ENCODE peak calls at places on chromosomes 13 and 19, in four cellular contexts. F, I, O and R are unnamed samples.

GRCh38 chr13:113151745-113152707 is 6.4 kb upstream of the PROZ start:
- DNase-seq in F (peak), I (no peak), O (no peak), R (no peak)

GRCh38 chr13:94309997-94310842 is 169.3 kb downstream of the DCT start:
- DNase-seq in F (no peak), I (peak), O (no peak), R (no peak)

GRCh38 chr13:94825507-94825906 is 113.2 kb upstream of the SOX21 start:
- DNase-seq in F (peak), I (no peak), O (peak), R (no peak)

GRCh38 chr19:1502433-1503088 is 10.3 kb downstream of the ADAMTSL5 start:
- DNase-seq in F (no peak), I (no peak), O (no peak), R (no peak)

GRCh38 chr13:52348081-52348480 is 57.9 kb downstream of the THSD1 start:
- DNase-seq in F (no peak), I (peak), O (no peak), R (no peak)

GRCh38 chr19:38862321-38863059 is 12.7 kb upstream of the HNRNPL start:
- DNase-seq in F (peak), I (peak), O (peak), R (no peak)

GRCh38 chr19:4504874-4505569 is 13.3 kb downstream of the PLIN4 start:
- DNase-seq in F (no peak), I (no peak), O (no peak), R (no peak)

GRCh38 chr19:41449079-41449864 is 6.3 kb downstream of the ERICH4 start:
- DNase-seq in F (peak), I (peak), O (peak), R (peak)

GRCh38 chr13:87093399-87093798 is 577.8 kb upstream of the SLITRK5 start:
- DNase-seq in F (no peak), I (no peak), O (no peak), R (no peak)

GRCh38 chr13:114134944-114135610 is 2.7 kb upstream of the RASA3 start:
- DNase-seq in F (peak), I (no peak), O (no peak), R (peak)

GRCh38 chr19:38733241-38733492 is 11.1 kb downstream of the CAPN12 start:
- DNase-seq in F (peak), I (no peak), O (no peak), R (no peak)

GRCh38 chr13:109744512-109745051 is 41.8 kb downstream of the IRS2 start:
- DNase-seq in F (peak), I (no peak), O (no peak), R (no peak)

GRCh38 chr13:109786457-109787134 is at the start of gene IRS2:
- DNase-seq in F (peak), I (peak), O (peak), R (peak)

GRCh38 chr13:51937320-51938290 is 73.6 kb downstream of the ATP7B start:
- DNase-seq in F (no peak), I (no peak), O (no peak), R (no peak)

GRCh38 chr19:23283925-23284324 is 33.7 kb upstream of the ZNF724 start:
- DNase-seq in F (peak), I (peak), O (peak), R (no peak)

GRCh38 chr13:109436841-109437240 is 349.5 kb downstream of the IRS2 start:
- DNase-seq in F (no peak), I (no peak), O (no peak), R (no peak)

GRCh38 chr13:39571502-39572092 is 31.4 kb downstream of the LHFPL6 start:
- DNase-seq in F (peak), I (no peak), O (no peak), R (no peak)

GRCh38 chr19:42569193-42569592 is 25.5 kb downstream of the CEACAM8 start:
- DNase-seq in F (no peak), I (no peak), O (no peak), R (no peak)

GRCh38 chr19:35963514-35963913 is 27.3 kb downstream of the LRFN3 start:
- DNase-seq in F (peak), I (peak), O (peak), R (no peak)

GRCh38 chr13:59121507-59121906 is 1042.2 kb downstream of the DIAPH3 start:
- DNase-seq in F (no peak), I (no peak), O (no peak), R (no peak)

GRCh38 chr13:40446365-40446764 is 220.1 kb downstream of the FOXO1 start:
- DNase-seq in F (no peak), I (peak), O (no peak), R (no peak)

GRCh38 chr13:93305886-93306285 is 79.3 kb downstream of the GPC6 start:
- DNase-seq in F (no peak), I (no peak), O (no peak), R (no peak)

GRCh38 chr13:38753878-38754277 is 67.0 kb downstream of the FREM2 start:
- DNase-seq in F (no peak), I (no peak), O (peak), R (no peak)

GRCh38 chr13:29704648-29705047 is 109.2 kb upstream of the SLC7A1 start:
- DNase-seq in F (no peak), I (no peak), O (no peak), R (no peak)

GRCh38 chr13:94412870-94413269 is 66.6 kb downstream of the DCT start:
- DNase-seq in F (no peak), I (no peak), O (no peak), R (no peak)

GRCh38 chr19:1445185-1445931 is 4.6 kb upstream of the APC2 start:
- DNase-seq in F (peak), I (peak), O (peak), R (peak)

GRCh38 chr13:114319441-114319871 is 5.2 kb downstream of the CHAMP1 start:
- DNase-seq in F (no peak), I (no peak), O (no peak), R (no peak)

GRCh38 chr19:54469496-54469934 is 3.6 kb downstream of the CDC42EP5 start:
- DNase-seq in F (peak), I (peak), O (no peak), R (no peak)

GRCh38 chr13:39016789-39017188 is 21.1 kb downstream of the PROSER1 start:
- DNase-seq in F (no peak), I (peak), O (peak), R (no peak)

GRCh38 chr13:110912651-110913051 is 2.2 kb downstream of the ANKRD10 start:
- DNase-seq in F (no peak), I (peak), O (peak), R (no peak)

GRCh38 chr19:48329167-48329891 is 4.0 kb downstream of the EMP3 start:
- DNase-seq in F (no peak), I (no peak), O (no peak), R (peak)

GRCh38 chr19:3470500-3471128 is 9.7 kb downstream of the SMIM24 start:
- DNase-seq in F (no peak), I (no peak), O (no peak), R (no peak)

GRCh38 chr19:18558202-18558555 is 509 bp downstream of the KXD1 start:
- DNase-seq in F (no peak), I (no peak), O (no peak), R (no peak)

GRCh38 chr13:112655898-112656297 is 33.9 kb upstream of the ATP11A start:
- DNase-seq in F (no peak), I (no peak), O (no peak), R (no peak)

GRCh38 chr19:40366697-40367561 is 18.4 kb downstream of the PLD3 start:
- DNase-seq in F (no peak), I (no peak), O (peak), R (no peak)

GRCh38 chr13:44306401-44307192 is 67.0 kb upstream of the SERP2 start:
- DNase-seq in F (peak), I (peak), O (peak), R (no peak)

DNA sequence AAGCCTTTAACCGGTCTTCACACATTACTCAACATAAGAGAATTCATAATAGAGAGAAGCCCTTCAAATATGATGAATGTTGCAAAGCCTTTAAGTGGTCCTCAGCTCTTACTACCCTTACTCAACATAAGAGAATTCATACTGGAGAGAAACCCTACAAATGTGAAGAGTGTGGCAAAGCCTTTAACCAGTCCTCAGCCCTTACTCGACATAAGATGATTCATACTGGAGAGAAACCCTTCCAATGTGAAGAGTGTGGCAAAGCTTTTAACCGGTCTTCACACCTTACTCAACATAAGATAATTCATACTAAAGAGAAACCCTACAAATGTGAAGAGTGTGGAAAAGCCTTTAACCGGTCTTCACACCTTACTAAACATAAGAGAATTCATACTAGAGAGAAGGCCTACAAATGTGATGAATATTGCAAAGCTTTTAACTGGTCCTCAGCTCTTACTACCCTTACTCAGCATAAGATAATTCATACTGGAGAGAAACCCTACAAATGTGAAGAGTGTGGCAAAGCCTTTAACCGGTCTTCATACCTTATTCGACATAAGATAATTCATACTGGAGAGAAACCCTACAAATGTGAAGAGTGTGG is 36.4 kb downstream of the ZNF257 start:
- DNase-seq in F (no peak), I (no peak), O (no peak), R (no peak)
- H3K4me3 ChIP-seq in F (no peak), I (no peak), O (no peak), R (no peak)

DNA sequence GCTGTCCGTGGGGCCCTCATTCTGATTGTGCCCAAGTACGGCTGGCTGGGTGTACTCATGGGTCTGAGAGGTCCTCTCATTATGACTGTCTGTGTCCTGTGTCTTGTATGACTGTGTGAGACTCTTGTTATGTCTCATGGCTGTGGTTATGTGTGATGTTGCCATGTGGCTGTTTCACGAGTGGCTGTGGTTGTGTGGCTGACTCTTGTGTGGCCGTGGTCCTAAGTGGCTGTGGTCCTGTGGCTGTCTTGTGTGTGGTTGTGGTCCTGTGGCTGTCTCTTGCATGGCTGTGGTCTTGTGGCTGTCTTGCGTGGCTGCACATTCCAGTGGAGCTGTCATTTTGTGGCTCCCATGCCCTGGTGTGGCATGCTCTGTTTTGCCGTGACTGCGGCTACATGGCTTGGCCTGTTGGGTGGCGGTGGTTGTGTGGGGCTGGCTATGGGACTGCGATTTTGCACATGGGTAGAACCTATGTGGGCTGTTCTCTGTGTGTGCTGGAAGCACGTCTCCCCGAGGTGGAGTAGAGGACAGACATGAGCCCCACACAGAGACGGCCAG is 2.5 kb downstream of the LYL1 start:
- DNase-seq in F (no peak), I (peak), O (no peak), R (no peak)
- H3K27ac ChIP-seq in F (peak), I (peak), O (no peak), R (peak)

DNA sequence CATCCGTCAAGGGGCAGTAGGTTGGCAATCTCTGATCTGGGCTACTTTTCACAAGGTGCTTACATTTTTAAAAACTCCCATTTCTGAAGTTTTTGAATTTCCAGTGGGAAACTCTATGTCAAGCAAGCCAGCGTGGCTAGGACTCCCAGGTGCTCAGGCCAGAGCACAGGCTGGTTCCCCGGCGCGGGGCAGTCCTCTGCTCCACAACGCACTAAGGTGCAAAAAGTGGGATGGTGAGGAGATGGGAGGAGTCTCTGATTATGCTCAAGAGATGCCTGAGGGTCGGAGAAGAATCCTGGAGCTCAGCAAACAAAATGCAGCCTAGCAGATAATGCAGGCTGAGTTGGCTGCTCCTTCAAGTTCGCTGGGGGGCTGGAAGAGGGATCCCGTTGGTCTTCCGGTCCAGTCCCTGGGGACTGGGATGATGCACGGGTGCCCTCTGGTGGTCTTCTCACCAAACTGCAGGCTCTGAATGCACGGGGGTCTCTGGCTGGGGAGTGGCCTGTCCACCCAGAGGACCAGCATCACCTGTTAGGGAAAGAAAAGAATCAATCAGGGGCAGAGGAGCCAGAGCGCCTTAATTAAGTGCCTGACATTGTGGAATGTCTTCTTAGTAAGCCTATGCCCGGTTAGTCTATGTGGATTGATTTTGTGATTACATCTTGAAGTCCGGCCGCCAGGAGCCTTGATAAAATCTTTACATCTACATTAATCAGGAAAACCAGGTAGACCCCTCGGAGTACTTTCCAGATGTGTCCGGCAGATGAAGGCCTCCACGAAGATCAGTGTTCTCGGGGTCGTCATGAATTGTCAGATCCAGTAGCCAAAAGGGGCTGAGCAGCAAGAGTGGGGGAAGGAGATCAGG is 244.4 kb upstream of the MAB21L1 start:
- DNase-seq in F (peak), I (peak), O (peak), R (no peak)
- H3K4me3 ChIP-seq in F (no peak), I (no peak), O (no peak), R (no peak)

GRCh38 chr13:33195693-33196464 is 89.7 kb downstream of the STARD13 start:
- DNase-seq in F (no peak), I (no peak), O (no peak), R (no peak)
- H3K27ac ChIP-seq in F (peak), I (peak), O (no peak), R (no peak)